ENCODE peak calls at places on chromosomes 13 and 19, in four cellular contexts. A, I, V and X are unnamed samples.

GRCh38 chr19:46254776-46255175 is 25.2 kb downstream of the IGFL1 start:
- DNase-seq in A (no peak), I (no peak), V (no peak), X (no peak)

GRCh38 chr13:105627270-105627669 is 908.2 kb downstream of the EFNB2 start:
- DNase-seq in A (no peak), I (peak; percentile 26), V (no peak), X (no peak)

GRCh38 chr13:59680429-59681024 is 483.2 kb downstream of the DIAPH3 start:
- DNase-seq in A (no peak), I (no peak), V (no peak), X (no peak)

GRCh38 chr19:43960411-43960810 is 9.4 kb downstream of the ZNF221 start:
- DNase-seq in A (no peak), I (no peak), V (no peak), X (no peak)

GRCh38 chr19:45231891-45232290 is 13.3 kb downstream of the EXOC3L2 start:
- DNase-seq in A (no peak), I (no peak), V (no peak), X (no peak)

GRCh38 chr13:64925284-64925683 is 2304.9 kb downstream of the PCDH9 start:
- DNase-seq in A (no peak), I (no peak), V (no peak), X (no peak)

GRCh38 chr19:43452517-43453045 is 12.8 kb downstream of the LYPD3 start:
- DNase-seq in A (no peak), I (no peak), V (no peak), X (no peak)

GRCh38 chr19:8355631-8356402 is 8.1 kb upstream of the ANGPTL4 start:
- DNase-seq in A (no peak), I (peak; percentile 99), V (no peak), X (peak; percentile 82)

GRCh38 chr19:46355234-46355990 is 8.5 kb downstream of the PPP5C start:
- DNase-seq in A (no peak), I (no peak), V (peak; percentile 51), X (no peak)

GRCh38 chr19:51551673-51552440 is 19.2 kb upstream of the ZNF175 start:
- DNase-seq in A (no peak), I (no peak), V (no peak), X (no peak)

GRCh38 chr13:77980592-77980991 is 62.0 kb upstream of the EDNRB start:
- DNase-seq in A (no peak), I (peak; percentile 70), V (no peak), X (no peak)

DNA sequence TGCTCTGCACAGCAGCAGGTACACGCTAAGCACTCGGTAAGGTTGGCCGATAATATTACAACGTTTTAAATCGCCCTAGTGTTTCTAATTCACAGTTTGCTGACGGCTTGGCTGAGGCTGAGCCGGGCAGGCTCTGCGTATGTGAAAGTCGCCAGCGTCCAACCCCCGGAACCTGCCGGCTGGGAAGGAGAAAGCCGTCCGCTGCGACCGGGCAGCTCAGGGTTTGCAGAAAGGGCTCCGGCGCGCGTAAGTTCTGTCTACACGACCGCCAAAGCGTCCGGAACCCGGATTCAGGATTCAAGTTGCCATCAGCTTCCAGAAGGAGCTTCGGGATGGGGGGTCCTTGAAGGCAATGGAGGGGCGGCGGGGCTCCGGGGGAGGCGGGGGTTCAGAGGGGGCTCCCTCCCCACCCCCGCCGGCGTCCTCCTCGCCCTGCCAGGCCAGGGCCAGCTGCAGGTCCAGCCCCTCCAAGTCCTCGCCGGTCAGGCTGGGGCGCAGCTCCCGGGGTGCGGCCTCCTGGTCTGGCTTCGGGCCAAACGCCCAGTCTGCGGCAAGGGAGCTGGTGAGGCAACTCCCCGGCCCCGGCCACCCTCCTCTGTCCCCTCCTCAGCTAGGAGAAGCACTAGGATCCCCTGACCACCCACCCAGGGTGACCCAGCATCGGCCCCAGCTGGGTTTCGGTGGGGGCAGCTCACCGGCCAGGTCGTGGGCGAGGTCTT is 575 bp downstream of the SMIM44 start:
- DNase-seq in A (no peak), I (no peak), V (no peak), X (no peak)
- H3K4me3 ChIP-seq in A (no peak overlapping the region), I (no peak overlapping the region), V (no peak overlapping the region), X (no peak overlapping the region)

DNA sequence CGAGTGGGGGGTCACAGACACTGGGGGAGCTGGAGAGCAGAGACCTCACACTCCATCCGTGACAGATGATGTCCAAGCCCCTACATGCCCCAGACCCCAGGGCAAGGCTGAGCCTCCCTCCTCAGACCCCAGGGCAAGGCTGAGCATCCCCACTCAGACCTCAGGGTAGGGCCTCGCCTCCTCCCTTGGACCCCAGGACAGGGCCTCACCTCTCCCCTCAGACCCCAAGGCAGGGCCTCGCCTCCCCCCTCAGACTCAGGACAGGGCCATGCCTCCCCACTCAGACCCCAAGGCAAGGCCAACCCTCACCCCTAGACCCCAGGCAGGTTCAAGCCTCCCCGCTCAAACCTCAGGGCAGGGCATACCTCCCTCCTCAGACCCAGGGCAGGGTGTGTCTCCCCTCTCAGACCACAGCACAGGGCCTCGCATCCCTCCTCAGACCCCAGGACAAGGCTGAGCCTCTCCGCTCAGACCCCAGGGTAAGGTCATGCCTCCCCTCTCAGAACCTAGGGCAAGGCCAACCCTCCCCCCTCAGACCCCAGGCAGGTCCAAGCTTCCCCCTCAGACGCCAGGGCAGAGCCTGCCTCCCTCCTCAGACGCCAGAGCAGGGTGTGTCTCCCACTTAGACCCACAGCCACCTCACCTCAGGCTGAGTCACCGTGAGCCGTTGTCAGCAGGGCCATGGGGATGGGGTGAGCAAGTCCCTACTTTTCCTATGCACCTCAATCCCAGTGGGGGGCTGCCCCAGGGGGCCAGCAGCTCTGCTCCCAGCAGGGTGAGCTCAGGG is 1.7 kb upstream of the S1PR4 start:
- DNase-seq in A (no peak), I (no peak), V (no peak), X (peak; percentile 84)
- H3K27ac ChIP-seq in A (no peak overlapping the region), I (no peak overlapping the region), V (peak overlapping the region; percentile 12), X (no peak overlapping the region)

GRCh38 chr13:98503175-98504028 is 73.5 kb downstream of the STK24 start:
- DNase-seq in A (no peak), I (no peak), V (peak; percentile 69), X (no peak)
- H3K36me3 ChIP-seq in A (no peaks in the 10 kb centered on the region), I (no peaks in the 10 kb centered on the region), V (no peaks in the 10 kb centered on the region), X (no peaks in the 10 kb centered on the region)

DNA sequence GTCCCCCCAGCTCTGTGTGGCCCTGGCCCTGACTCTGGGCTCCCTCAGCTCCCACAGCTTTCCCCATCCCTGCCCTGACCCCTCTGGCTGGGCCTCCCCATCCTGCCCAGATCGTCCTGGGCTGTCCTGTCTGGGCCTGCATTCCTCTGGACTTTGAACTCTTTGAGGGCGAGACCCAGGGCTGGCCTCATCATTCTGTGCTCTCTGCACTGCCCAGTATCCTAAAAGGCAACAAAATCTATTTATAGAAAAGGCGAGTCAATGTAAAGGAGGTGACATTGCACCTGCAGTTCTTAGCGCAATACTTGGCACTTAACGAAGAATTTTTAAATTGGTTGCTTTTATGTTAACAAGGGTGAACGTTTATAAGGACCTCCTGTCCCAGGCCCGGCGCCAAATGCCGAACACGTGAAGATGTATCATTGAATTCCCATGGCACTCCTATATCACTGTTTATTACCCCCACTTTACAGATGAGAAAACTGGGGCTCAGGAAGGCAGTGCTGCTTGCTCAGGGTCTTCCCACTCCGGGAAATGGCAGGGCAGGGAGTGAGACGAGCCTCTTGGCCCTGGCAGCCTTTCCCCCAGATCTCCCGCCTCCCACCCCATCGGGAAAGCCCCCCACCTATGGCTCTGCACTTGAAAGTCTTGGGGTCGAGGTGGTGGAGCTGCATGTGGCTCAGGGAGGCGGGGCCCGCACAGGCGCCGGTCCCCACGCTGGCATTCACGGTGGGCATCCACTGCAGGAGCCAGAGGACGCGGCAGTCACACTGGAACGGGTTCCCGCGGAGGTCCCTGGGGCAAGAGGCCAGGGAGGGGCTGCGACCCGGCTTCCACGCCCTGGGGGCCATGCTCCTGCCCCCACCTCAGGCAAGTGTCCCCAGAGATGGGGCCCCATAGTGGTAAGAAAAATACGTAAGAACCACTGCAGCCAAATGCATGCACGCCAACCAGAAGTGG is 3.8 kb downstream of the LGI4 start:
- DNase-seq in A (no peak), I (no peak), V (no peak), X (no peak)
- H3K4me3 ChIP-seq in A (no peak overlapping the region), I (no peak overlapping the region), V (peak overlapping the region; percentile 21), X (no peak overlapping the region)

GRCh38 chr13:23985060-23985459 is 87.8 kb upstream of the C1QTNF9B start:
- DNase-seq in A (no peak), I (no peak), V (no peak), X (no peak)
- H3K27ac ChIP-seq in A (no peak overlapping the region), I (no peak overlapping the region), V (no peak overlapping the region), X (peak overlapping the region; percentile 13)

DNA sequence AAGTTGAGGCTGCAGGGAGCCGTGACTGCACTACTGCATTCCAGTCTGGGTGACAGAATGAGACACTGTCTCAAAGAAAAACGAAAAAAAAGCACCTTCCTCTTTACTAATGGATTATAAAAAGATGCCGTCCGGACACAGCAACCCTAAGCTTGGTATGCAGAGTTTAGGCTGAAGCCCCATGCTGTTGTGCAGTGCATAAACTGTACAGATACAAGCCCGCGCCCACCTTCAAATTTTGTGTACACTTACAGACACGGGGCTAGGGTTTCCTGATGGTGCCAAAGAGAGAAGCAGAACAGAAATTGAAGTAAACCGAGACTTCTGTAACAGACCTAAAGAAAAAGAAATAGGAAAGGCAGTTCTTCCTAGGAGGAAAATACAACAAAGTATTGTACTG is 9.0 kb downstream of the LPAR6 start:
- DNase-seq in A (no peak), I (no peak), V (no peak), X (no peak)
- H3K36me3 ChIP-seq in A (no peaks in the 10 kb centered on the region), I (no peaks in the 10 kb centered on the region), V (no peaks in the 10 kb centered on the region), X (no peaks in the 10 kb centered on the region)